ENCODE peak calls at places on chromosomes 6 and 20, in five cellular contexts. One of them, this sample, is unnamed.

GRCh38 chr20:49052334-49052733 is 6.2 kb downstream of the CSE1L start:
- DNase-seq in T-helper 2 cell: no peak
- DNase-seq in activated CD4-positive, alpha-beta T cell treated with anti-CD3 and anti-CD28 coated beads, Interleukin-2, amount 50 U/mL, for 48 hours: no peak
- DNase-seq in EL: peak; percentile 17
- DNase-seq in hypothalamus: no peak
- DNase-seq in this sample: peak; percentile 80

GRCh38 chr6:110534731-110535164 is 58.3 kb upstream of the SLC22A16 start:
- DNase-seq in T-helper 2 cell: no peak
- DNase-seq in activated CD4-positive, alpha-beta T cell treated with anti-CD3 and anti-CD28 coated beads, Interleukin-2, amount 50 U/mL, for 48 hours: no peak
- DNase-seq in EL: peak; percentile 94
- DNase-seq in hypothalamus: no peak
- DNase-seq in this sample: no peak

GRCh38 chr20:25389858-25390537 is 637 bp downstream of the ABHD12 start:
- DNase-seq in T-helper 2 cell: peak; percentile 2
- DNase-seq in EL: peak; percentile 32
- DNase-seq in hypothalamus: peak; percentile 45
- DNase-seq in activated CD4-positive, alpha-beta T cell treated with anti-CD3 and anti-CD28 coated beads, Interleukin-2, amount 50 U/mL, for 48 hours: peak; percentile 35
- DNase-seq in this sample: no peak

GRCh38 chr20:44118185-44119034 is 68.6 kb downstream of the JPH2 start:
- DNase-seq in EL: no peak
- DNase-seq in T-helper 2 cell: no peak
- DNase-seq in activated CD4-positive, alpha-beta T cell treated with anti-CD3 and anti-CD28 coated beads, Interleukin-2, amount 50 U/mL, for 48 hours: no peak
- DNase-seq in hypothalamus: no peak
- DNase-seq in this sample: no peak

GRCh38 chr20:33915726-33916331 is 77.9 kb upstream of the RALY start:
- DNase-seq in T-helper 2 cell: peak; percentile 41
- DNase-seq in EL: peak; percentile 39
- DNase-seq in activated CD4-positive, alpha-beta T cell treated with anti-CD3 and anti-CD28 coated beads, Interleukin-2, amount 50 U/mL, for 48 hours: peak; percentile 66
- DNase-seq in hypothalamus: no peak
- DNase-seq in this sample: peak; percentile 88

GRCh38 chr6:153032255-153032882 is 29.9 kb upstream of the MTRF1L start:
- DNase-seq in activated CD4-positive, alpha-beta T cell treated with anti-CD3 and anti-CD28 coated beads, Interleukin-2, amount 50 U/mL, for 48 hours: no peak
- DNase-seq in hypothalamus: no peak
- DNase-seq in T-helper 2 cell: no peak
- DNase-seq in EL: peak; percentile 34
- DNase-seq in this sample: peak; percentile 14

GRCh38 chr6:163151212-163151611 is 263.3 kb upstream of the QKI start:
- DNase-seq in T-helper 2 cell: no peak
- DNase-seq in EL: no peak
- DNase-seq in activated CD4-positive, alpha-beta T cell treated with anti-CD3 and anti-CD28 coated beads, Interleukin-2, amount 50 U/mL, for 48 hours: no peak
- DNase-seq in hypothalamus: no peak
- DNase-seq in this sample: no peak

GRCh38 chr6:116500969-116501433 is 10.4 kb upstream of the CALHM5 start:
- DNase-seq in T-helper 2 cell: no peak
- DNase-seq in EL: no peak
- DNase-seq in activated CD4-positive, alpha-beta T cell treated with anti-CD3 and anti-CD28 coated beads, Interleukin-2, amount 50 U/mL, for 48 hours: no peak
- DNase-seq in hypothalamus: no peak
- DNase-seq in this sample: no peak

GRCh38 chr6:137241481-137242011 is 22.4 kb upstream of the IFNGR1 start:
- DNase-seq in EL: peak; percentile 59
- DNase-seq in activated CD4-positive, alpha-beta T cell treated with anti-CD3 and anti-CD28 coated beads, Interleukin-2, amount 50 U/mL, for 48 hours: no peak
- DNase-seq in T-helper 2 cell: no peak
- DNase-seq in hypothalamus: no peak
- DNase-seq in this sample: peak; percentile 17

GRCh38 chr6:85353012-85353411 is 96.9 kb upstream of the NT5E start:
- DNase-seq in hypothalamus: no peak
- DNase-seq in EL: no peak
- DNase-seq in T-helper 2 cell: no peak
- DNase-seq in activated CD4-positive, alpha-beta T cell treated with anti-CD3 and anti-CD28 coated beads, Interleukin-2, amount 50 U/mL, for 48 hours: no peak
- DNase-seq in this sample: no peak

GRCh38 chr6:158290659-158291058 is 21.6 kb upstream of the TULP4 start:
- DNase-seq in EL: no peak
- DNase-seq in activated CD4-positive, alpha-beta T cell treated with anti-CD3 and anti-CD28 coated beads, Interleukin-2, amount 50 U/mL, for 48 hours: peak; percentile 58
- DNase-seq in hypothalamus: no peak
- DNase-seq in T-helper 2 cell: peak; percentile 21
- DNase-seq in this sample: no peak

GRCh38 chr6:142485256-142485655 is 183.4 kb downstream of the ADGRG6 start:
- DNase-seq in T-helper 2 cell: no peak
- DNase-seq in hypothalamus: no peak
- DNase-seq in activated CD4-positive, alpha-beta T cell treated with anti-CD3 and anti-CD28 coated beads, Interleukin-2, amount 50 U/mL, for 48 hours: no peak
- DNase-seq in EL: peak; percentile 62
- DNase-seq in this sample: no peak

GRCh38 chr6:49987749-49988148 is 18.3 kb upstream of the DEFB113 start:
- DNase-seq in EL: no peak
- DNase-seq in T-helper 2 cell: no peak
- DNase-seq in activated CD4-positive, alpha-beta T cell treated with anti-CD3 and anti-CD28 coated beads, Interleukin-2, amount 50 U/mL, for 48 hours: no peak
- DNase-seq in hypothalamus: no peak
- DNase-seq in this sample: no peak

GRCh38 chr6:36276581-36277536 is 7.0 kb downstream of the PNPLA1 start:
- DNase-seq in activated CD4-positive, alpha-beta T cell treated with anti-CD3 and anti-CD28 coated beads, Interleukin-2, amount 50 U/mL, for 48 hours: no peak
- DNase-seq in hypothalamus: no peak
- DNase-seq in T-helper 2 cell: no peak
- DNase-seq in EL: no peak
- DNase-seq in this sample: no peak

GRCh38 chr6:12420626-12421025 is 130.5 kb downstream of the EDN1 start:
- DNase-seq in hypothalamus: no peak
- DNase-seq in T-helper 2 cell: no peak
- DNase-seq in EL: peak; percentile 21
- DNase-seq in activated CD4-positive, alpha-beta T cell treated with anti-CD3 and anti-CD28 coated beads, Interleukin-2, amount 50 U/mL, for 48 hours: no peak
- DNase-seq in this sample: no peak

GRCh38 chr20:48759631-48760245 is 68.1 kb downstream of the PREX1 start:
- DNase-seq in hypothalamus: no peak
- DNase-seq in T-helper 2 cell: no peak
- DNase-seq in EL: no peak
- DNase-seq in activated CD4-positive, alpha-beta T cell treated with anti-CD3 and anti-CD28 coated beads, Interleukin-2, amount 50 U/mL, for 48 hours: no peak
- DNase-seq in this sample: no peak

GRCh38 chr20:57051096-57051495 is 215.3 kb downstream of the BMP7 start:
- DNase-seq in activated CD4-positive, alpha-beta T cell treated with anti-CD3 and anti-CD28 coated beads, Interleukin-2, amount 50 U/mL, for 48 hours: no peak
- DNase-seq in hypothalamus: no peak
- DNase-seq in T-helper 2 cell: no peak
- DNase-seq in EL: no peak
- DNase-seq in this sample: no peak

GRCh38 chr20:40319741-40320499 is 369.1 kb downstream of the MAFB start:
- DNase-seq in EL: no peak
- DNase-seq in hypothalamus: no peak
- DNase-seq in activated CD4-positive, alpha-beta T cell treated with anti-CD3 and anti-CD28 coated beads, Interleukin-2, amount 50 U/mL, for 48 hours: no peak
- DNase-seq in T-helper 2 cell: no peak
- DNase-seq in this sample: no peak

GRCh38 chr6:1404066-1404712 is 14.8 kb downstream of the FOXF2 start:
- DNase-seq in T-helper 2 cell: no peak
- DNase-seq in activated CD4-positive, alpha-beta T cell treated with anti-CD3 and anti-CD28 coated beads, Interleukin-2, amount 50 U/mL, for 48 hours: no peak
- DNase-seq in hypothalamus: no peak
- DNase-seq in EL: peak; percentile 76
- DNase-seq in this sample: no peak

GRCh38 chr6:45171380-45171779 is 156.8 kb upstream of the RUNX2 start:
- DNase-seq in hypothalamus: no peak
- DNase-seq in activated CD4-positive, alpha-beta T cell treated with anti-CD3 and anti-CD28 coated beads, Interleukin-2, amount 50 U/mL, for 48 hours: no peak
- DNase-seq in EL: no peak
- DNase-seq in T-helper 2 cell: no peak
- DNase-seq in this sample: no peak

GRCh38 chr20:55415567-55416142 is 589.7 kb downstream of the CBLN4 start:
- DNase-seq in EL: no peak
- DNase-seq in hypothalamus: no peak
- DNase-seq in activated CD4-positive, alpha-beta T cell treated with anti-CD3 and anti-CD28 coated beads, Interleukin-2, amount 50 U/mL, for 48 hours: no peak
- DNase-seq in T-helper 2 cell: no peak
- DNase-seq in this sample: no peak

GRCh38 chr20:32566379-32567374 is 18.5 kb downstream of the NOL4L start:
- DNase-seq in activated CD4-positive, alpha-beta T cell treated with anti-CD3 and anti-CD28 coated beads, Interleukin-2, amount 50 U/mL, for 48 hours: no peak
- DNase-seq in EL: no peak
- DNase-seq in hypothalamus: no peak
- DNase-seq in T-helper 2 cell: no peak
- DNase-seq in this sample: no peak

GRCh38 chr6:140321891-140322290 is 947.4 kb upstream of the CITED2 start:
- DNase-seq in EL: no peak
- DNase-seq in T-helper 2 cell: no peak
- DNase-seq in hypothalamus: no peak
- DNase-seq in activated CD4-positive, alpha-beta T cell treated with anti-CD3 and anti-CD28 coated beads, Interleukin-2, amount 50 U/mL, for 48 hours: no peak
- DNase-seq in this sample: peak; percentile 2

GRCh38 chr6:2396856-2397640 is 151.6 kb upstream of the GMDS start:
- DNase-seq in EL: peak; percentile 81
- DNase-seq in activated CD4-positive, alpha-beta T cell treated with anti-CD3 and anti-CD28 coated beads, Interleukin-2, amount 50 U/mL, for 48 hours: no peak
- DNase-seq in hypothalamus: no peak
- DNase-seq in T-helper 2 cell: no peak
- DNase-seq in this sample: no peak

GRCh38 chr20:51327251-51327841 is 215.2 kb downstream of the NFATC2 start:
- DNase-seq in EL: peak; percentile 90
- DNase-seq in activated CD4-positive, alpha-beta T cell treated with anti-CD3 and anti-CD28 coated beads, Interleukin-2, amount 50 U/mL, for 48 hours: no peak
- DNase-seq in hypothalamus: no peak
- DNase-seq in T-helper 2 cell: no peak
- DNase-seq in this sample: peak; percentile 52

GRCh38 chr20:35398660-35399144 is 13.1 kb downstream of the UQCC1 start:
- DNase-seq in hypothalamus: no peak
- DNase-seq in T-helper 2 cell: no peak
- DNase-seq in EL: peak; percentile 26
- DNase-seq in activated CD4-positive, alpha-beta T cell treated with anti-CD3 and anti-CD28 coated beads, Interleukin-2, amount 50 U/mL, for 48 hours: no peak
- DNase-seq in this sample: no peak

GRCh38 chr20:14777571-14777970 is 440.2 kb upstream of the FLRT3 start:
- DNase-seq in EL: no peak
- DNase-seq in activated CD4-positive, alpha-beta T cell treated with anti-CD3 and anti-CD28 coated beads, Interleukin-2, amount 50 U/mL, for 48 hours: no peak
- DNase-seq in hypothalamus: no peak
- DNase-seq in T-helper 2 cell: no peak
- DNase-seq in this sample: no peak

GRCh38 chr6:4487538-4487937 is 288.7 kb upstream of the CDYL start:
- DNase-seq in activated CD4-positive, alpha-beta T cell treated with anti-CD3 and anti-CD28 coated beads, Interleukin-2, amount 50 U/mL, for 48 hours: no peak
- DNase-seq in T-helper 2 cell: no peak
- DNase-seq in hypothalamus: no peak
- DNase-seq in EL: no peak
- DNase-seq in this sample: no peak

GRCh38 chr6:164690241-164690640 is 619.2 kb downstream of the C6orf118 start:
- DNase-seq in hypothalamus: no peak
- DNase-seq in T-helper 2 cell: no peak
- DNase-seq in EL: no peak
- DNase-seq in activated CD4-positive, alpha-beta T cell treated with anti-CD3 and anti-CD28 coated beads, Interleukin-2, amount 50 U/mL, for 48 hours: no peak
- DNase-seq in this sample: no peak